ENCODE peak calls at places on chromosomes 7 and 10, in seven cellular contexts. L, Y, X, W, P, D and O are unnamed samples.

GRCh38 chr7:47526466-47526865 is 55.4 kb downstream of the TNS3 start:
- DNase-seq in L (no peak), Y (no peak), X (no peak), W (no peak), P (no peak), D (no peak), O (no peak)

GRCh38 chr10:1423676-1424253 is 313.6 kb downstream of the ADARB2 start:
- DNase-seq in L (no peak), Y (no peak), X (no peak), W (no peak), P (no peak), D (no peak), O (no peak)

GRCh38 chr10:111872591-111872990 is 311.0 kb downstream of the GPAM start:
- DNase-seq in L (peak), Y (no peak), X (no peak), W (no peak), P (no peak), D (no peak), O (no peak)

GRCh38 chr7:112144284-112145059 is 61.7 kb downstream of the DOCK4 start:
- DNase-seq in L (no peak), Y (no peak), X (no peak), W (no peak), P (no peak), D (no peak), O (no peak)

GRCh38 chr10:32893431-32893830 is 64.6 kb downstream of the ITGB1 start:
- DNase-seq in L (no peak), Y (no peak), X (no peak), W (no peak), P (no peak), D (no peak), O (no peak)

GRCh38 chr7:92758796-92759431 is 77.5 kb downstream of the CDK6 start:
- DNase-seq in L (no peak), Y (no peak), X (no peak), W (no peak), P (no peak), D (no peak), O (no peak)

GRCh38 chr10:71927669-71928592 is 36.3 kb upstream of the CHST3 start:
- DNase-seq in L (peak), Y (no peak), X (no peak), W (no peak), P (no peak), D (no peak), O (no peak)

GRCh38 chr10:33107953-33108352 is 149.9 kb upstream of the ITGB1 start:
- DNase-seq in L (no peak), Y (no peak), X (no peak), W (no peak), P (no peak), D (no peak), O (no peak)

GRCh38 chr7:94888542-94888941 is 18.9 kb upstream of the PPP1R9A start:
- DNase-seq in L (peak), Y (no peak), X (no peak), W (no peak), P (no peak), D (no peak), O (no peak)

GRCh38 chr7:3244241-3244814 is 56.7 kb upstream of the SDK1 start:
- DNase-seq in L (peak), Y (no peak), X (no peak), W (no peak), P (no peak), D (no peak), O (no peak)

GRCh38 chr10:62814901-62815372 is 1.2 kb downstream of the EGR2 start:
- DNase-seq in L (no peak), Y (no peak), X (no peak), W (no peak), P (no peak), D (peak), O (no peak)

GRCh38 chr7:137962875-137963507 is 38.9 kb downstream of the CREB3L2 start:
- DNase-seq in L (peak), Y (no peak), X (no peak), W (no peak), P (no peak), D (no peak), O (no peak)

GRCh38 chr10:121084029-121084674 is 233.0 kb downstream of the WDR11 start:
- DNase-seq in L (no peak), Y (no peak), X (no peak), W (no peak), P (no peak), D (no peak), O (no peak)

GRCh38 chr10:132481690-132482089 is 55.9 kb upstream of the INPP5A start:
- DNase-seq in L (no peak), Y (no peak), X (no peak), W (no peak), P (no peak), D (no peak), O (no peak)

GRCh38 chr7:102230593-102230992 is 56.1 kb upstream of the SH2B2 start:
- DNase-seq in L (peak), Y (no peak), X (no peak), W (no peak), P (no peak), D (no peak), O (no peak)

GRCh38 chr7:74084722-74085578 is 1.3 kb downstream of the LIMK1 start:
- DNase-seq in L (no peak), Y (no peak), X (no peak), W (no peak), P (no peak), D (no peak), O (no peak)

GRCh38 chr10:129285459-129285858 is 181.6 kb upstream of the MGMT start:
- DNase-seq in L (no peak), Y (no peak), X (no peak), W (no peak), P (no peak), D (no peak), O (no peak)

GRCh38 chr7:92056276-92056675 is 78.0 kb downstream of the CYP51A1 start:
- DNase-seq in L (peak), Y (no peak), X (no peak), W (no peak), P (no peak), D (no peak), O (no peak)

GRCh38 chr7:116315293-116315692 is 105.0 kb downstream of the TES start:
- DNase-seq in L (peak), Y (no peak), X (no peak), W (no peak), P (no peak), D (no peak), O (no peak)

GRCh38 chr10:52541082-52541481 is 227.0 kb downstream of the DKK1 start:
- DNase-seq in L (peak), Y (no peak), X (no peak), W (no peak), P (no peak), D (no peak), O (no peak)

GRCh38 chr10:74851834-74852233 is 25.4 kb downstream of the KAT6B start:
- DNase-seq in L (no peak), Y (no peak), X (no peak), W (no peak), P (no peak), D (no peak), O (no peak)

GRCh38 chr7:36904802-36905201 is 180.5 kb upstream of the AOAH start:
- DNase-seq in L (no peak), Y (no peak), X (no peak), W (no peak), P (no peak), D (no peak), O (no peak)

GRCh38 chr7:158161194-158161593 is 426.4 kb downstream of the PTPRN2 start:
- DNase-seq in L (no peak), Y (no peak), X (no peak), W (no peak), P (no peak), D (no peak), O (no peak)

GRCh38 chr10:19713800-19714525 is 102.3 kb upstream of the PLXDC2 start:
- DNase-seq in L (no peak), Y (no peak), X (no peak), W (no peak), P (no peak), D (no peak), O (no peak)

GRCh38 chr10:103747193-103747865 is 108.0 kb downstream of the SH3PXD2A start:
- DNase-seq in L (no peak), Y (no peak), X (no peak), W (no peak), P (no peak), D (no peak), O (no peak)

GRCh38 chr10:11449761-11450160 is 161.7 kb downstream of the USP6NL start:
- DNase-seq in L (no peak), Y (no peak), X (no peak), W (no peak), P (no peak), D (no peak), O (no peak)

GRCh38 chr10:43985941-43986340 is 337.3 kb upstream of the ZNF32 start:
- DNase-seq in L (no peak), Y (no peak), X (no peak), W (no peak), P (no peak), D (no peak), O (no peak)

GRCh38 chr10:77881636-77882035 is 44.9 kb downstream of the DLG5 start:
- DNase-seq in L (no peak), Y (no peak), X (no peak), W (no peak), P (no peak), D (no peak), O (no peak)

GRCh38 chr10:71878327-71879034 is 27.4 kb upstream of the PSAP start:
- DNase-seq in L (no peak), Y (peak), X (no peak), W (no peak), P (no peak), D (peak), O (peak)

GRCh38 chr7:132394283-132395003 is 181.8 kb downstream of the PLXNA4 start:
- DNase-seq in L (no peak), Y (no peak), X (no peak), W (peak), P (no peak), D (peak), O (no peak)
- TF ChIP-seq CTCF in L (peak), Y (peak), X (peak), W (no peak), P (no peak), D (peak), O (peak)

GRCh38 chr10:86399514-86399878 is 32.9 kb upstream of the GRID1 start:
- DNase-seq in L (no peak), Y (no peak), X (no peak), W (no peak), P (no peak), D (no peak), O (no peak)

GRCh38 chr10:86401588-86402282 is 35.1 kb upstream of the GRID1 start:
- DNase-seq in L (no peak), Y (no peak), X (no peak), W (no peak), P (no peak), D (peak), O (no peak)

GRCh38 chr10:86399879-86400704 is 33.5 kb upstream of the GRID1 start:
- DNase-seq in L (peak), Y (peak), X (peak), W (peak), P (peak), D (peak), O (peak)

GRCh38 chr10:86402283-86402931 is 35.8 kb upstream of the GRID1 start:
- DNase-seq in L (no peak), Y (no peak), X (no peak), W (no peak), P (no peak), D (no peak), O (no peak)

GRCh38 chr10:86400705-86401587 is 34.4 kb upstream of the GRID1 start:
- DNase-seq in L (peak), Y (peak), X (peak), W (peak), P (peak), D (peak), O (peak)
- TF ChIP-seq CTCF in L (peak), Y (no peak), X (peak), W (no peak), P (no peak), D (no peak), O (no peak)

GRCh38 chr10:88865281-88865876 is 13.7 kb upstream of the ANKRD22 start:
- DNase-seq in L (peak), Y (no peak), X (no peak), W (no peak), P (no peak), D (no peak), O (no peak)
- TF ChIP-seq CTCF in L (peak), Y (no peak), X (no peak), W (no peak), P (peak), D (no peak), O (peak)

GRCh38 chr7:71238541-71238940 is 106.6 kb downstream of the GALNT17 start:
- DNase-seq in L (no peak), Y (no peak), X (no peak), W (no peak), P (no peak), D (no peak), O (no peak)

GRCh38 chr7:71236488-71237179 is 104.7 kb downstream of the GALNT17 start:
- DNase-seq in L (no peak), Y (no peak), X (no peak), W (no peak), P (no peak), D (no peak), O (no peak)

GRCh38 chr7:71239517-71239916 is 107.6 kb downstream of the GALNT17 start:
- DNase-seq in L (no peak), Y (no peak), X (no peak), W (no peak), P (no peak), D (no peak), O (no peak)

GRCh38 chr7:71235263-71235662 is 103.3 kb downstream of the GALNT17 start:
- DNase-seq in L (no peak), Y (no peak), X (no peak), W (no peak), P (no peak), D (no peak), O (no peak)

GRCh38 chr7:71237945-71238344 is 106.0 kb downstream of the GALNT17 start:
- DNase-seq in L (no peak), Y (peak), X (no peak), W (no peak), P (no peak), D (no peak), O (no peak)
- TF ChIP-seq CTCF in L (no peak), Y (peak), X (no peak), W (no peak), P (no peak), D (no peak), O (no peak)